ENCODE peak calls at places on chromosomes 3 and 15, in ten cellular contexts. H is heart right ventricle; B is aorta; T is cardiac muscle cell; F is naive thymus-derived CD8-positive, alpha-beta T cell; V is frontal cortex; N is adipocyte; J is mucosa of descending colon; R is activated CD4-positive, alpha-beta T cell treated with anti-CD3 and anti-CD28 coated beads, Interleukin-2, amount 10 ng/mL, durations not matched to agents 7 days and 5 days; Z is lower lobe of right lung. Q is an unnamed sample.

GRCh38 chr15:44246521-44247268 is 41.8 kb upstream of the GOLM2 start:
- DNase-seq in R (no peak), Z (no peak), H (no peak), T (no peak), N (no peak), B (no peak), F (no peak), J (no peak), V (no peak), Q (no peak)

GRCh38 chr3:46553154-46553553 is 12.9 kb downstream of the LRRC2 start:
- DNase-seq in F (no peak), V (no peak), B (no peak), Z (no peak), T (no peak), J (no peak), H (no peak), R (no peak), N (peak; percentile 73), Q (no peak)

GRCh38 chr3:189249987-189250386 is 78.2 kb downstream of the TPRG1 start:
- DNase-seq in F (no peak), Z (no peak), V (no peak), J (no peak), T (no peak), R (no peak), B (no peak), N (no peak), H (no peak), Q (no peak)

GRCh38 chr3:136141296-136141785 is 54.8 kb downstream of the MSL2 start:
- DNase-seq in H (no peak), N (no peak), R (no peak), Z (no peak), V (no peak), J (no peak), B (no peak), F (no peak), T (no peak), Q (no peak)

GRCh38 chr3:63168179-63168578 is 109.9 kb upstream of the SYNPR start:
- DNase-seq in N (no peak), F (no peak), R (no peak), T (no peak), J (no peak), B (no peak), Z (no peak), V (no peak), H (no peak), Q (no peak)

GRCh38 chr15:91926871-91927270 is 73.4 kb downstream of the SLCO3A1 start:
- DNase-seq in J (no peak), B (no peak), T (peak; percentile 61), N (peak; percentile 29), H (no peak), V (no peak), R (no peak), F (no peak), Z (no peak), Q (no peak)

GRCh38 chr15:84595660-84596059 is 5.1 kb upstream of the ZSCAN2 start:
- DNase-seq in F (no peak), V (no peak), J (no peak), T (no peak), H (no peak), Z (peak; percentile 71), R (no peak), N (no peak), B (no peak), Q (no peak)

GRCh38 chr3:193190387-193190786 is 50.6 kb upstream of the PLAAT1 start:
- DNase-seq in J (no peak), R (no peak), V (peak; percentile 6), Z (no peak), F (no peak), B (no peak), T (peak; percentile 74), H (no peak), N (no peak), Q (no peak)

GRCh38 chr3:171313702-171314101 is 146.5 kb downstream of the TNIK start:
- DNase-seq in R (no peak), J (no peak), N (no peak), V (no peak), F (no peak), H (no peak), B (no peak), T (no peak), Z (no peak), Q (no peak)

GRCh38 chr3:179750720-179751328 is 98.0 kb downstream of the USP13 start:
- DNase-seq in R (peak; percentile 24), J (no peak), Z (no peak), T (peak; percentile 21), B (no peak), V (no peak), F (no peak), H (no peak), N (peak; percentile 64), Q (no peak)

GRCh38 chr15:94582368-94582767 is 351.0 kb downstream of the MCTP2 start:
- DNase-seq in R (peak; percentile 43), F (no peak), T (peak; percentile 67), Z (no peak), H (peak; percentile 30), N (no peak), V (no peak), B (no peak), J (no peak), Q (no peak)

GRCh38 chr3:49410844-49411549 is 779 bp downstream of the RHOA start:
- DNase-seq in R (no peak), N (peak; percentile 76), V (no peak), F (no peak), B (no peak), J (no peak), H (no peak), Z (no peak), T (peak; percentile 76), Q (no peak)

GRCh38 chr15:50049871-50050270 is 69.2 kb downstream of the ATP8B4 start:
- DNase-seq in N (peak; percentile 7), H (no peak), V (no peak), B (no peak), R (no peak), Z (no peak), T (no peak), F (no peak), J (no peak), Q (no peak)

GRCh38 chr3:134320749-134321148 is 53.5 kb downstream of the AMOTL2 start:
- DNase-seq in Z (no peak), R (no peak), F (no peak), N (no peak), J (no peak), V (no peak), B (peak; percentile 39), H (no peak), T (no peak), Q (no peak)

GRCh38 chr15:67843571-67844387 is 3.9 kb upstream of the RNU6-1 start:
- DNase-seq in N (peak; percentile 64), R (no peak), B (no peak), V (no peak), H (no peak), J (no peak), F (no peak), Z (no peak), T (peak; percentile 50), Q (no peak)

GRCh38 chr3:14429237-14429636 is 26.8 kb downstream of the SLC6A6 start:
- DNase-seq in Z (no peak), R (no peak), B (no peak), J (peak; percentile 49), N (no peak), T (no peak), V (no peak), H (no peak), F (no peak), Q (no peak)

GRCh38 chr3:98761656-98762229 is 1.4 kb upstream of the ST3GAL6 start:
- DNase-seq in N (no peak), Z (no peak), B (no peak), T (no peak), R (no peak), J (no peak), V (no peak), F (no peak), H (no peak), Q (no peak)

GRCh38 chr3:86867990-86868389 is 123.0 kb downstream of the VGLL3 start:
- DNase-seq in T (no peak), R (no peak), J (no peak), B (no peak), H (no peak), N (peak; percentile 67), F (no peak), V (no peak), Z (no peak), Q (no peak)

GRCh38 chr3:78029775-78030174 is 989.9 kb downstream of the ROBO2 start:
- DNase-seq in B (peak; percentile 54), N (no peak), F (no peak), Z (no peak), T (no peak), J (peak; percentile 41), V (no peak), H (no peak), R (no peak), Q (no peak)

GRCh38 chr15:66907826-66908502 is 157.4 kb upstream of the SMAD3 start:
- DNase-seq in Z (peak; percentile 77), T (no peak), N (no peak), J (no peak), B (peak; percentile 80), R (no peak), F (no peak), V (no peak), H (peak; percentile 44), Q (peak; percentile 69)

GRCh38 chr15:70569139-70569717 is 194.1 kb downstream of the UACA start:
- DNase-seq in F (no peak), N (peak; percentile 87), T (peak; percentile 70), Z (no peak), H (peak; percentile 42), J (no peak), B (no peak), R (no peak), V (peak; percentile 46), Q (no peak)

GRCh38 chr3:170621256-170621655 is 35.4 kb upstream of the SLC7A14 start:
- DNase-seq in T (no peak), Z (no peak), J (no peak), R (no peak), V (no peak), B (no peak), H (no peak), F (no peak), N (no peak), Q (no peak)

GRCh38 chr3:42148982-42149432 is 57.9 kb downstream of the TRAK1 start:
- DNase-seq in V (peak; percentile 84), B (peak; percentile 84), N (peak; percentile 68), T (peak; percentile 87), R (no peak), Z (peak; percentile 53), H (peak; percentile 74), J (no peak), F (no peak), Q (no peak)

GRCh38 chr15:73391128-73391864 is 22.5 kb upstream of the HCN4 start:
- DNase-seq in R (no peak), Z (no peak), H (no peak), N (no peak), B (no peak), T (no peak), F (no peak), V (no peak), J (no peak), Q (no peak)

GRCh38 chr15:83065431-83065830 is 1.6 kb downstream of the BTBD1 start:
- DNase-seq in J (no peak), F (no peak), V (no peak), N (peak; percentile 20), T (no peak), B (no peak), R (no peak), Z (no peak), H (no peak), Q (no peak)

GRCh38 chr15:67521770-67522568 is 1.0 kb downstream of the C15orf61 start:
- DNase-seq in N (peak; percentile 72), R (no peak), Z (no peak), H (peak; percentile 17), V (peak; percentile 24), J (no peak), F (no peak), T (no peak), B (no peak), Q (no peak)

Q was measured in naive B cell.